ENCODE peak calls at places on chromosomes 2 and 18, in ten cellular contexts. X, U, C, B, F, H, W, Z, Q and T are unnamed samples.

GRCh38 chr2:158337018-158337417 is 119.5 kb downstream of the CCDC148 start:
- DNase-seq in Z (no peak), H (no peak), B (no peak), F (no peak), W (no peak), C (no peak), X (no peak), Q (no peak), U (no peak), T (no peak)

GRCh38 chr2:180980943-180981898 is 816 bp downstream of the UBE2E3 start:
- DNase-seq in H (no peak), F (peak), Z (peak), B (no peak), C (peak), U (peak), Q (no peak), X (peak), W (peak), T (peak)

GRCh38 chr18:35386600-35387366 is 9.6 kb upstream of the ZNF396 start:
- DNase-seq in W (peak), H (peak), Z (peak), B (peak), F (peak), C (peak), U (peak), Q (peak), X (peak), T (peak)

GRCh38 chr2:32627441-32627900 is 379 bp upstream of the TTC27 start:
- DNase-seq in B (peak), W (peak), F (peak), Q (no peak), X (peak), Z (no peak), H (no peak), U (no peak), C (no peak), T (no peak)

GRCh38 chr2:35997488-35997887 is 358.1 kb upstream of the CRIM1 start:
- DNase-seq in C (no peak), F (no peak), Q (no peak), U (no peak), B (no peak), X (no peak), W (no peak), Z (no peak), H (no peak), T (no peak)

GRCh38 chr2:56239437-56239836 is 55.6 kb downstream of the CCDC85A start:
- DNase-seq in H (no peak), Z (no peak), U (no peak), C (no peak), F (no peak), X (peak), Q (no peak), W (peak), B (peak), T (peak)

GRCh38 chr2:181658444-181658843 is 1.5 kb upstream of the CERKL start:
- DNase-seq in Z (no peak), X (no peak), Q (no peak), U (no peak), W (no peak), F (peak), B (no peak), C (peak), H (no peak), T (no peak)

GRCh38 chr18:74840492-74841167 is 243.0 kb downstream of the ZNF407 start:
- DNase-seq in X (peak), Q (no peak), C (no peak), W (peak), Z (no peak), F (no peak), U (no peak), B (peak), H (no peak), T (peak)

GRCh38 chr2:85545780-85546240 is 6.8 kb downstream of the MAT2A start:
- DNase-seq in W (no peak), C (no peak), B (no peak), F (no peak), Z (no peak), U (no peak), Q (no peak), H (no peak), X (peak), T (no peak)